ENCODE peak calls at places on chromosome 2, in nine cellular contexts. K is AML-193, E is activated T-cell treated with anti-CD3 and anti-CD28 coated beads for 48 hours, W is substantia nigra, U is midbrain, J is ovary, S is renal cortical epithelial cell, A is coronary artery, O is fibroblast of the aortic adventitia. N is an unnamed sample.

GRCh38 chr2:136874258-136874657 is 108.9 kb downstream of the THSD7B start:
- DNase-seq in S (peak), A (no peak), W (no peak), K (peak), O (peak), E (no peak), J (no peak), U (no peak), N (no peak)

GRCh38 chr2:160375802-160376469 is 117.7 kb downstream of the RBMS1 start:
- DNase-seq in K (peak), U (no peak), E (no peak), O (peak), A (no peak), W (no peak), S (peak), J (no peak), N (no peak)

GRCh38 chr2:164014068-164014577 is 278.3 kb upstream of the FIGN start:
- DNase-seq in J (no peak), S (peak), U (peak), A (no peak), K (no peak), E (no peak), W (peak), O (peak), N (no peak)

GRCh38 chr2:205130111-205130829 is 552.0 kb upstream of the NRP2 start:
- DNase-seq in A (no peak), K (no peak), W (no peak), O (no peak), S (peak), J (no peak), U (no peak), E (no peak), N (no peak)

GRCh38 chr2:166758956-166759355 is 129.3 kb upstream of the XIRP2 start:
- DNase-seq in J (no peak), W (no peak), A (no peak), S (no peak), E (no peak), K (no peak), O (no peak), U (no peak), N (no peak)

GRCh38 chr2:174606336-174606735 is 8.7 kb upstream of the WIPF1 start:
- DNase-seq in O (peak), A (no peak), W (peak), U (peak), E (no peak), J (no peak), S (peak), K (no peak), N (no peak)

GRCh38 chr2:96969321-96969720 is 17.1 kb downstream of the FAM178B start:
- DNase-seq in A (no peak), E (no peak), W (peak), O (no peak), J (no peak), K (no peak), U (peak), S (no peak), N (no peak)

GRCh38 chr2:20135631-20136050 is 84.2 kb upstream of the LAPTM4A start:
- DNase-seq in O (peak), J (peak), W (peak), A (no peak), E (peak), K (peak), S (no peak), U (peak), N (peak)

GRCh38 chr2:33495683-33496082 is 19.2 kb downstream of the RASGRP3 start:
- DNase-seq in S (no peak), K (no peak), O (no peak), W (no peak), E (no peak), U (no peak), A (no peak), J (no peak), N (no peak)

GRCh38 chr2:205556841-205557539 is 125.3 kb upstream of the NRP2 start:
- DNase-seq in O (no peak), U (no peak), A (no peak), K (no peak), J (no peak), S (no peak), E (no peak), W (no peak), N (no peak)

GRCh38 chr2:241739651-241740050 is 5.2 kb downstream of the D2HGDH start:
- DNase-seq in A (no peak), U (no peak), S (no peak), K (no peak), J (no peak), W (no peak), E (peak), O (peak), N (no peak)

GRCh38 chr2:240875228-240876034 is 6.8 kb downstream of the AGXT start:
- DNase-seq in K (no peak), O (no peak), J (no peak), E (no peak), A (no peak), S (no peak), U (no peak), W (no peak), N (no peak)

GRCh38 chr2:234747032-234747431 is 204.8 kb upstream of the SH3BP4 start:
- DNase-seq in U (no peak), A (no peak), J (no peak), W (no peak), O (peak), E (no peak), K (no peak), S (no peak), N (no peak)

GRCh38 chr2:47015206-47015605 is 99.6 kb upstream of the MCFD2 start:
- DNase-seq in U (no peak), A (no peak), W (no peak), K (peak), O (no peak), J (no peak), E (no peak), S (no peak), N (no peak)

GRCh38 chr2:16351137-16351536 is 314.5 kb downstream of the CYRIA start:
- DNase-seq in U (no peak), K (no peak), W (no peak), O (no peak), S (no peak), A (no peak), E (no peak), J (no peak), N (no peak)

GRCh38 chr2:213726101-213726500 is 441.8 kb downstream of the SPAG16 start:
- DNase-seq in W (no peak), A (no peak), S (no peak), J (no peak), O (no peak), K (no peak), U (no peak), E (no peak), N (no peak)

GRCh38 chr2:145186303-145186702 is 666.4 kb upstream of the ZEB2 start:
- DNase-seq in K (no peak), A (no peak), W (peak), O (peak), S (no peak), J (peak), U (peak), E (no peak), N (no peak)

GRCh38 chr2:144162652-144163051 is 357.3 kb downstream of the ZEB2 start:
- DNase-seq in K (no peak), O (no peak), S (peak), W (no peak), A (no peak), U (no peak), E (peak), J (no peak), N (peak)